ENCODE peak calls at places on chromosomes 1 and 21, in ten cellular contexts. U is NCI-H1092 treated with DMSO at 0.1 percent for 48 hours; W is Right ventricle myocardium superior; Z is AG04450; I is CD8-positive, alpha-beta T cell; C is activated CD4-positive, alpha-beta T cell treated with anti-CD3 and anti-CD28 coated beads, Interleukin-2, amount 50 U/mL, for 24 hours; F is stimulated activated CD8-positive, alpha-beta memory T cell treated with anti-CD3 and anti-CD28 coated beads, Interleukin-4, amount 100 ng/mL, for 24 hours; L is HT1080; D is Caki2; Q is NCI-H1417. T is an unnamed sample.

GRCh38 chr1:110118636-110119396 is 6.6 kb downstream of the UBL4B start:
- DNase-seq in U (no peak), W (no peak), Z (no peak), I (no peak), C (peak), F (peak), L (no peak), D (peak), Q (no peak), T (peak)

GRCh38 chr1:157138220-157139124 is at the start of gene ETV3:
- DNase-seq in U (peak), W (peak), Z (peak), I (peak), C (peak), F (peak), L (peak), D (peak), Q (peak), T (peak)

GRCh38 chr1:156078728-156079127 is 3.5 kb downstream of the MEX3A start:
- DNase-seq in U (no peak), W (no peak), Z (no peak), I (no peak), C (no peak), F (no peak), L (no peak), D (no peak), Q (no peak), T (no peak)

GRCh38 chr21:41511858-41512257 is 3.9 kb upstream of the TMPRSS2 start:
- DNase-seq in U (no peak), W (no peak), Z (no peak), I (no peak), C (no peak), F (no peak), L (no peak), D (peak), Q (no peak), T (no peak)

GRCh38 chr1:226120398-226120797 is 57.9 kb downstream of the H3-3A start:
- DNase-seq in U (no peak), W (peak), Z (no peak), I (no peak), C (no peak), F (no peak), L (no peak), D (no peak), Q (no peak), T (no peak)

GRCh38 chr1:188129856-188130838 is 1301.4 kb downstream of the PLA2G4A start:
- DNase-seq in U (no peak), W (no peak), Z (no peak), I (no peak), C (no peak), F (no peak), L (no peak), D (no peak), Q (no peak), T (no peak)

GRCh38 chr1:31335007-31335406 is 37.9 kb downstream of the FABP3 start:
- DNase-seq in U (peak), W (no peak), Z (peak), I (no peak), C (no peak), F (no peak), L (peak), D (peak), Q (peak), T (peak)

GRCh38 chr1:207981976-207982375 is 71.1 kb upstream of the CD34 start:
- DNase-seq in U (peak), W (no peak), Z (no peak), I (no peak), C (no peak), F (no peak), L (peak), D (no peak), Q (no peak), T (no peak)

GRCh38 chr1:54547601-54548388 is at the start of gene ACOT11:
- DNase-seq in U (peak), W (peak), Z (no peak), I (no peak), C (no peak), F (no peak), L (no peak), D (peak), Q (peak), T (peak)

GRCh38 chr1:202107321-202107761 is 15.4 kb upstream of the GPR37L1 start:
- DNase-seq in U (peak), W (peak), Z (no peak), I (no peak), C (no peak), F (no peak), L (no peak), D (peak), Q (peak), T (no peak)

GRCh38 chr1:242196101-242196500 is 197.2 kb upstream of the MAP1LC3C start:
- DNase-seq in U (no peak), W (no peak), Z (no peak), I (no peak), C (no peak), F (no peak), L (no peak), D (no peak), Q (no peak), T (no peak)

GRCh38 chr1:17118706-17119075 is 560 bp downstream of the PADI2 start:
- DNase-seq in U (no peak), W (no peak), Z (no peak), I (no peak), C (no peak), F (no peak), L (no peak), D (no peak), Q (no peak), T (no peak)

GRCh38 chr1:209937996-209938959 is at the start of gene SYT14:
- DNase-seq in U (peak), W (no peak), Z (no peak), I (no peak), C (no peak), F (no peak), L (peak), D (no peak), Q (peak), T (no peak)

GRCh38 chr1:98385691-98386090 is 275.8 kb upstream of the SNX7 start:
- DNase-seq in U (no peak), W (no peak), Z (no peak), I (no peak), C (no peak), F (no peak), L (no peak), D (no peak), Q (no peak), T (no peak)

GRCh38 chr1:14980801-14981200 is 172.7 kb upstream of the TMEM51 start:
- DNase-seq in U (no peak), W (no peak), Z (no peak), I (no peak), C (no peak), F (no peak), L (peak), D (no peak), Q (no peak), T (no peak)

GRCh38 chr21:15260604-15261003 is 195.8 kb upstream of the NRIP1 start:
- DNase-seq in U (no peak), W (no peak), Z (no peak), I (no peak), C (no peak), F (no peak), L (no peak), D (no peak), Q (no peak), T (no peak)

GRCh38 chr1:205325334-205325884 is 3.9 kb upstream of the NUAK2 start:
- DNase-seq in U (peak), W (no peak), Z (peak), I (peak), C (peak), F (no peak), L (peak), D (peak), Q (peak), T (no peak)

GRCh38 chr1:152053375-152053774 is 16.6 kb upstream of the S100A11 start:
- DNase-seq in U (no peak), W (no peak), Z (no peak), I (no peak), C (no peak), F (no peak), L (no peak), D (no peak), Q (no peak), T (no peak)

GRCh38 chr1:216740334-216740733 is 17.1 kb upstream of the ESRRG start:
- DNase-seq in U (no peak), W (no peak), Z (no peak), I (no peak), C (no peak), F (no peak), L (no peak), D (no peak), Q (no peak), T (no peak)

GRCh38 chr21:26136686-26137085 is 33.9 kb downstream of the APP start:
- DNase-seq in U (no peak), W (no peak), Z (no peak), I (no peak), C (no peak), F (no peak), L (no peak), D (no peak), Q (no peak), T (no peak)

GRCh38 chr1:6300342-6301141 is 39.6 kb upstream of the GPR153 start:
- DNase-seq in U (no peak), W (no peak), Z (no peak), I (no peak), C (no peak), F (no peak), L (no peak), D (peak), Q (no peak), T (no peak)

GRCh38 chr1:19113362-19114092 is 96.5 kb downstream of the UBR4 start:
- DNase-seq in U (peak), W (no peak), Z (no peak), I (peak), C (peak), F (no peak), L (peak), D (peak), Q (no peak), T (peak)

GRCh38 chr1:55854911-55855310 is 639.7 kb upstream of the USP24 start:
- DNase-seq in U (no peak), W (no peak), Z (no peak), I (no peak), C (no peak), F (no peak), L (no peak), D (no peak), Q (no peak), T (peak)

GRCh38 chr1:101178341-101178687 is 58.5 kb upstream of the S1PR1 start:
- DNase-seq in U (no peak), W (no peak), Z (no peak), I (no peak), C (peak), F (no peak), L (no peak), D (no peak), Q (no peak), T (no peak)

T was measured in GM04503.